ENCODE peak calls at places on chromosomes 13 and 19, in six cellular contexts. One of them, this sample, is unnamed.

GRCh38 chr19:5130371-5131030 is 161.6 kb downstream of the KDM4B start:
- DNase-seq in effector memory CD4-positive, alpha-beta T cell: peak
- DNase-seq in AG04450: no peak
- DNase-seq in substantia nigra: no peak
- DNase-seq in CD4-positive, alpha-beta memory T cell: peak
- DNase-seq in CD8-positive, alpha-beta T cell: peak
- DNase-seq in this sample: no peak

GRCh38 chr13:43545317-43545874 is 241.4 kb downstream of the ENOX1 start:
- DNase-seq in effector memory CD4-positive, alpha-beta T cell: no peak
- DNase-seq in AG04450: no peak
- DNase-seq in substantia nigra: no peak
- DNase-seq in CD4-positive, alpha-beta memory T cell: no peak
- DNase-seq in CD8-positive, alpha-beta T cell: no peak
- DNase-seq in this sample: no peak

GRCh38 chr19:18428173-18428836 is 9.1 kb downstream of the SSBP4 start:
- DNase-seq in effector memory CD4-positive, alpha-beta T cell: no peak
- DNase-seq in AG04450: no peak
- DNase-seq in substantia nigra: no peak
- DNase-seq in CD4-positive, alpha-beta memory T cell: no peak
- DNase-seq in CD8-positive, alpha-beta T cell: no peak
- DNase-seq in this sample: no peak

GRCh38 chr13:106491928-106492327 is 43.5 kb downstream of the EFNB2 start:
- DNase-seq in effector memory CD4-positive, alpha-beta T cell: no peak
- DNase-seq in AG04450: no peak
- DNase-seq in substantia nigra: peak
- DNase-seq in CD4-positive, alpha-beta memory T cell: no peak
- DNase-seq in CD8-positive, alpha-beta T cell: no peak
- DNase-seq in this sample: peak

GRCh38 chr13:53121131-53121773 is 92.6 kb downstream of the OLFM4 start:
- DNase-seq in effector memory CD4-positive, alpha-beta T cell: no peak
- DNase-seq in AG04450: no peak
- DNase-seq in substantia nigra: no peak
- DNase-seq in CD4-positive, alpha-beta memory T cell: no peak
- DNase-seq in CD8-positive, alpha-beta T cell: no peak
- DNase-seq in this sample: no peak

GRCh38 chr13:30576528-30576927 is 41.2 kb upstream of the USPL1 start:
- DNase-seq in effector memory CD4-positive, alpha-beta T cell: peak
- DNase-seq in AG04450: no peak
- DNase-seq in substantia nigra: no peak
- DNase-seq in CD4-positive, alpha-beta memory T cell: peak
- DNase-seq in CD8-positive, alpha-beta T cell: no peak
- DNase-seq in this sample: no peak

GRCh38 chr13:35791191-35791902 is 314.9 kb upstream of the MAB21L1 start:
- DNase-seq in effector memory CD4-positive, alpha-beta T cell: no peak
- DNase-seq in AG04450: no peak
- DNase-seq in substantia nigra: no peak
- DNase-seq in CD4-positive, alpha-beta memory T cell: no peak
- DNase-seq in CD8-positive, alpha-beta T cell: no peak
- DNase-seq in this sample: no peak

GRCh38 chr19:46068345-46069258 is 27.8 kb upstream of the IGFL4 start:
- DNase-seq in effector memory CD4-positive, alpha-beta T cell: no peak
- DNase-seq in AG04450: peak
- DNase-seq in substantia nigra: no peak
- DNase-seq in CD4-positive, alpha-beta memory T cell: no peak
- DNase-seq in CD8-positive, alpha-beta T cell: no peak
- DNase-seq in this sample: no peak

GRCh38 chr13:102402292-102402691 is 444 bp upstream of the FGF14 start:
- DNase-seq in effector memory CD4-positive, alpha-beta T cell: no peak
- DNase-seq in AG04450: no peak
- DNase-seq in substantia nigra: peak
- DNase-seq in CD4-positive, alpha-beta memory T cell: peak
- DNase-seq in CD8-positive, alpha-beta T cell: no peak
- DNase-seq in this sample: peak

GRCh38 chr19:10155834-10156233 is 36.1 kb upstream of the EIF3G start:
- DNase-seq in effector memory CD4-positive, alpha-beta T cell: no peak
- DNase-seq in AG04450: no peak
- DNase-seq in substantia nigra: no peak
- DNase-seq in CD4-positive, alpha-beta memory T cell: no peak
- DNase-seq in CD8-positive, alpha-beta T cell: no peak
- DNase-seq in this sample: no peak

GRCh38 chr19:46731584-46731983 is 14.3 kb upstream of the FKRP start:
- DNase-seq in effector memory CD4-positive, alpha-beta T cell: no peak
- DNase-seq in AG04450: no peak
- DNase-seq in substantia nigra: no peak
- DNase-seq in CD4-positive, alpha-beta memory T cell: no peak
- DNase-seq in CD8-positive, alpha-beta T cell: no peak
- DNase-seq in this sample: no peak

GRCh38 chr19:17671906-17672305 is 16.2 kb downstream of the UNC13A start:
- DNase-seq in effector memory CD4-positive, alpha-beta T cell: no peak
- DNase-seq in AG04450: no peak
- DNase-seq in substantia nigra: no peak
- DNase-seq in CD4-positive, alpha-beta memory T cell: no peak
- DNase-seq in CD8-positive, alpha-beta T cell: no peak
- DNase-seq in this sample: no peak

GRCh38 chr13:29721766-29722165 is 126.3 kb upstream of the SLC7A1 start:
- DNase-seq in effector memory CD4-positive, alpha-beta T cell: no peak
- DNase-seq in AG04450: no peak
- DNase-seq in substantia nigra: no peak
- DNase-seq in CD4-positive, alpha-beta memory T cell: no peak
- DNase-seq in CD8-positive, alpha-beta T cell: no peak
- DNase-seq in this sample: no peak

GRCh38 chr13:112967666-112968379 is 1.2 kb upstream of the MCF2L start:
- DNase-seq in effector memory CD4-positive, alpha-beta T cell: no peak
- DNase-seq in AG04450: no peak
- DNase-seq in substantia nigra: no peak
- DNase-seq in CD4-positive, alpha-beta memory T cell: no peak
- DNase-seq in CD8-positive, alpha-beta T cell: no peak
- DNase-seq in this sample: no peak

GRCh38 chr13:46288570-46289259 is 77.0 kb downstream of the LRRC63 start:
- DNase-seq in effector memory CD4-positive, alpha-beta T cell: no peak
- DNase-seq in AG04450: no peak
- DNase-seq in substantia nigra: no peak
- DNase-seq in CD4-positive, alpha-beta memory T cell: peak
- DNase-seq in CD8-positive, alpha-beta T cell: no peak
- DNase-seq in this sample: no peak

GRCh38 chr13:24671367-24672117 is 8.7 kb upstream of the ATP12A start:
- DNase-seq in effector memory CD4-positive, alpha-beta T cell: no peak
- DNase-seq in AG04450: peak
- DNase-seq in substantia nigra: peak
- DNase-seq in CD4-positive, alpha-beta memory T cell: peak
- DNase-seq in CD8-positive, alpha-beta T cell: no peak
- DNase-seq in this sample: no peak

GRCh38 chr13:111620586-111620985 is 300.1 kb downstream of the TEX29 start:
- DNase-seq in effector memory CD4-positive, alpha-beta T cell: no peak
- DNase-seq in AG04450: no peak
- DNase-seq in substantia nigra: no peak
- DNase-seq in CD4-positive, alpha-beta memory T cell: no peak
- DNase-seq in CD8-positive, alpha-beta T cell: peak
- DNase-seq in this sample: no peak

GRCh38 chr13:73741111-73741510 is 393.1 kb downstream of the KLF12 start:
- DNase-seq in effector memory CD4-positive, alpha-beta T cell: no peak
- DNase-seq in AG04450: no peak
- DNase-seq in substantia nigra: no peak
- DNase-seq in CD4-positive, alpha-beta memory T cell: no peak
- DNase-seq in CD8-positive, alpha-beta T cell: no peak
- DNase-seq in this sample: no peak

GRCh38 chr13:42049454-42049780 is 969 bp downstream of the DGKH start:
- DNase-seq in effector memory CD4-positive, alpha-beta T cell: no peak
- DNase-seq in AG04450: no peak
- DNase-seq in substantia nigra: no peak
- DNase-seq in CD4-positive, alpha-beta memory T cell: no peak
- DNase-seq in CD8-positive, alpha-beta T cell: no peak
- DNase-seq in this sample: no peak

GRCh38 chr19:12665281-12665573 is 1.3 kb downstream of the MAN2B1 start:
- DNase-seq in effector memory CD4-positive, alpha-beta T cell: no peak
- DNase-seq in AG04450: no peak
- DNase-seq in substantia nigra: peak
- DNase-seq in CD4-positive, alpha-beta memory T cell: peak
- DNase-seq in CD8-positive, alpha-beta T cell: peak
- DNase-seq in this sample: no peak

GRCh38 chr13:42215578-42216421 is 56.2 kb upstream of the AKAP11 start:
- DNase-seq in effector memory CD4-positive, alpha-beta T cell: no peak
- DNase-seq in AG04450: peak
- DNase-seq in substantia nigra: peak
- DNase-seq in CD4-positive, alpha-beta memory T cell: peak
- DNase-seq in CD8-positive, alpha-beta T cell: no peak
- DNase-seq in this sample: no peak

GRCh38 chr13:20803180-20803965 is 29.6 kb upstream of the EEF1AKMT1 start:
- DNase-seq in effector memory CD4-positive, alpha-beta T cell: no peak
- DNase-seq in AG04450: no peak
- DNase-seq in substantia nigra: no peak
- DNase-seq in CD4-positive, alpha-beta memory T cell: no peak
- DNase-seq in CD8-positive, alpha-beta T cell: no peak
- DNase-seq in this sample: no peak

GRCh38 chr19:3557461-3558248 is at the start of gene MFSD12:
- DNase-seq in effector memory CD4-positive, alpha-beta T cell: peak
- DNase-seq in AG04450: peak
- DNase-seq in substantia nigra: peak
- DNase-seq in CD4-positive, alpha-beta memory T cell: peak
- DNase-seq in CD8-positive, alpha-beta T cell: peak
- DNase-seq in this sample: peak

GRCh38 chr13:75889427-75889826 is 253.3 kb downstream of the LMO7 start:
- DNase-seq in effector memory CD4-positive, alpha-beta T cell: no peak
- DNase-seq in AG04450: no peak
- DNase-seq in substantia nigra: no peak
- DNase-seq in CD4-positive, alpha-beta memory T cell: no peak
- DNase-seq in CD8-positive, alpha-beta T cell: no peak
- DNase-seq in this sample: no peak

DNA sequence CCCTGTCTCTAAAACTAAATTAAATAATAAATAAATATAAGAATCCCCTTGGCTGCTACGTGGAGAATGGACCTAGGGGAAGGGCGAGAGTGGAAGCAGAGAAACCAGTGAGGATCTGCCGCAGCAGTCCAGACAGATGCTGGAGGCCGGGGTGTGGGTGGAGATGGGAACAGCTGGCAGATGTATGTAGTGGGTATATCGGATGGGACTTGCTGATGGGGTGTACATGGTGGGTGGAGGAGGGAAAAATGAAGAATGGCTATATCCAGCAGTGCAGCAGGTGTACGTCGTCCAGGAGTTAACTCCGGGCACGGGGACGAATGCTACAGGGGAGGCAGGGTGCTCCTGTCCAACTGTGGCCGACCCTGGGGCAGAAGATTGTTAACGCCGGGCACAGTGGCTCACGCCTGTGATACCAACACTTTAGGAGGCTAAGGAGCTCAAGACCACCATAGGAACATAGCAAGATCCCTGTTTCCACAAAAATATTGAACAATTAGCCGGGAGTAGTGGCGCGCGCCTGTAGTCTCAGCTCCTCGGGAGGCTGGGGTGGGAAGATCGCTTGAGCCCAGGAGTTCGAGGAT is 654 bp downstream of the CEP89 start:
- DNase-seq in effector memory CD4-positive, alpha-beta T cell: no peak
- DNase-seq in AG04450: no peak
- DNase-seq in substantia nigra: no peak
- DNase-seq in CD4-positive, alpha-beta memory T cell: no peak
- DNase-seq in CD8-positive, alpha-beta T cell: no peak
- DNase-seq in this sample: no peak
- H3K27ac ChIP-seq in effector memory CD4-positive, alpha-beta T cell: peak
- H3K27ac ChIP-seq in AG04450: peak
- H3K27ac ChIP-seq in substantia nigra: no peak
- H3K27ac ChIP-seq in CD4-positive, alpha-beta memory T cell: peak
- H3K27ac ChIP-seq in CD8-positive, alpha-beta T cell: peak
- H3K27ac ChIP-seq in this sample: no peak

GRCh38 chr13:99656092-99656745 is 154.9 kb downstream of the TM9SF2 start:
- DNase-seq in effector memory CD4-positive, alpha-beta T cell: peak
- DNase-seq in AG04450: peak
- DNase-seq in substantia nigra: peak
- DNase-seq in CD4-positive, alpha-beta memory T cell: peak
- DNase-seq in CD8-positive, alpha-beta T cell: peak
- DNase-seq in this sample: peak
- H3K27ac ChIP-seq in effector memory CD4-positive, alpha-beta T cell: peak
- H3K27ac ChIP-seq in AG04450: no peak
- H3K27ac ChIP-seq in substantia nigra: no peak
- H3K27ac ChIP-seq in CD4-positive, alpha-beta memory T cell: peak
- H3K27ac ChIP-seq in CD8-positive, alpha-beta T cell: peak
- H3K27ac ChIP-seq in this sample: no peak

GRCh38 chr19:2477141-2477710 is 1.3 kb downstream of the GADD45B start:
- DNase-seq in effector memory CD4-positive, alpha-beta T cell: no peak
- DNase-seq in AG04450: no peak
- DNase-seq in substantia nigra: peak
- DNase-seq in CD4-positive, alpha-beta memory T cell: no peak
- DNase-seq in CD8-positive, alpha-beta T cell: no peak
- DNase-seq in this sample: peak

GRCh38 chr19:2478756-2479555 is 3.0 kb downstream of the GADD45B start:
- DNase-seq in effector memory CD4-positive, alpha-beta T cell: peak
- DNase-seq in AG04450: no peak
- DNase-seq in substantia nigra: peak
- DNase-seq in CD4-positive, alpha-beta memory T cell: peak
- DNase-seq in CD8-positive, alpha-beta T cell: peak
- DNase-seq in this sample: no peak

GRCh38 chr19:2478324-2478755 is 2.4 kb downstream of the GADD45B start:
- DNase-seq in effector memory CD4-positive, alpha-beta T cell: peak
- DNase-seq in AG04450: no peak
- DNase-seq in substantia nigra: peak
- DNase-seq in CD4-positive, alpha-beta memory T cell: peak
- DNase-seq in CD8-positive, alpha-beta T cell: peak
- DNase-seq in this sample: peak

GRCh38 chr19:2476451-2477140 is 669 bp downstream of the GADD45B start:
- DNase-seq in effector memory CD4-positive, alpha-beta T cell: peak
- DNase-seq in AG04450: no peak
- DNase-seq in substantia nigra: peak
- DNase-seq in CD4-positive, alpha-beta memory T cell: peak
- DNase-seq in CD8-positive, alpha-beta T cell: peak
- DNase-seq in this sample: no peak

DNA sequence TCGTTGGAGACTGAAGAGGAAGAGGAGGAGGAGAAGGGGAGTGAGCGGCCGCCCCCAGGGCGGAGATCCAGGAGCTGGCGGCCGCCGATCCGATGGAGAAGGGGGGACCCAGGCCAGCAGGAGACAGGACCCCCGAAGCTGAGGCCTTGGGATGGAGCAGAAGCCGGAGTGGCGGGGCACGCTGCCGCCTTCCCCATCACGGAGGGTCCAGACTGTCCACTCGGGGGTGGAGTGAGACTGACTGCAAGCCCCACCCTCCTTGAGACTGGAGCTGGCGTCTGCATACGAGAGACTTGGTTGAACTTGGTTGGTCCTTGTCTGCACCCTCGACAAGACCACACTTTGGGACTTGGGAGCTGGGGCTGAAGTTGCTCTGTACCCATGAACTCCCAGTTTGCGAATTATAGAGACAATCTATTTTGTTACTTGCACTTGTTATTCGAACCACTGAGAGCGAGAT is 1.8 kb downstream of the GADD45B start:
- DNase-seq in effector memory CD4-positive, alpha-beta T cell: no peak
- DNase-seq in AG04450: no peak
- DNase-seq in substantia nigra: peak
- DNase-seq in CD4-positive, alpha-beta memory T cell: peak
- DNase-seq in CD8-positive, alpha-beta T cell: peak
- DNase-seq in this sample: no peak
- H3K27ac ChIP-seq in effector memory CD4-positive, alpha-beta T cell: peak
- H3K27ac ChIP-seq in AG04450: peak
- H3K27ac ChIP-seq in substantia nigra: no peak
- H3K27ac ChIP-seq in CD4-positive, alpha-beta memory T cell: peak
- H3K27ac ChIP-seq in CD8-positive, alpha-beta T cell: peak
- H3K27ac ChIP-seq in this sample: peak

DNA sequence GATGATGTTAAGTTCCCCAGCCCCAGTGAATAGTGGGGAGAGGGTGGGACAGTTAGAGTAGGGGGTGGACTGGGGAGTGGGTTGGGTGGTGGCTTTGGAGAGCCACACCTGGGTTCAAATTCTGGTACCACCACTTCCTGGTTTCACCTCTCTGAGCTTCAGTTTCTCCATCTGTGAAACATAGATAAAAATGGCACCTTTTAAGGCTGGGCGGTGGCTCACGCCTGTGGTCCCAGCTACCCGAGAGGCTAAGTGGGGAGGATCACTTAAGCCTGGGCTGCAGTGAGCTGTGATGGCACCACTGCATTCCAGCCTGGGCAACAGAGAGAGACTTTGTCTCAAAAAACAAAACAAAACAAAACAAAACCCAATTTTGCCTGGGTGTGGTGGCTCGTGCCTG is 5.9 kb downstream of the VAV1 start:
- DNase-seq in effector memory CD4-positive, alpha-beta T cell: no peak
- DNase-seq in AG04450: no peak
- DNase-seq in substantia nigra: no peak
- DNase-seq in CD4-positive, alpha-beta memory T cell: no peak
- DNase-seq in CD8-positive, alpha-beta T cell: no peak
- DNase-seq in this sample: no peak
- H3K27ac ChIP-seq in effector memory CD4-positive, alpha-beta T cell: no peak
- H3K27ac ChIP-seq in AG04450: no peak
- H3K27ac ChIP-seq in substantia nigra: no peak
- H3K27ac ChIP-seq in CD4-positive, alpha-beta memory T cell: no peak
- H3K27ac ChIP-seq in CD8-positive, alpha-beta T cell: peak
- H3K27ac ChIP-seq in this sample: no peak

This sample was measured in caudate nucleus.